ENCODE peak calls at places on chromosomes 11 and 22, in five cellular contexts. Q, S, W, L and D are unnamed samples.

GRCh38 chr11:6660712-6661111 is 5.1 kb upstream of the DCHS1 start:
- DNase-seq in L (no peak), W (no peak), Q (no peak), S (no peak), D (no peak)

GRCh38 chr11:128367573-128367972 is 219.8 kb downstream of the ETS1 start:
- DNase-seq in L (no peak), Q (no peak), S (no peak), W (no peak), D (no peak)

GRCh38 chr22:44550666-44551491 is 52.8 kb upstream of the RTL6 start:
- DNase-seq in S (no peak), L (no peak), Q (peak), W (peak), D (peak)

GRCh38 chr11:66238786-66239413 is 29.5 kb upstream of the RAB1B start:
- DNase-seq in S (no peak), W (no peak), L (no peak), Q (no peak), D (peak)

GRCh38 chr22:26565889-26566288 is 24.0 kb downstream of the TPST2 start:
- DNase-seq in L (no peak), Q (no peak), W (no peak), S (no peak), D (peak)

GRCh38 chr11:660681-661444 is 23.8 kb downstream of the DRD4 start:
- DNase-seq in W (no peak), S (no peak), Q (no peak), L (no peak), D (no peak)

GRCh38 chr11:66891849-66892660 is 35.2 kb downstream of the LRFN4 start:
- DNase-seq in L (peak), Q (peak), W (peak), S (peak), D (peak)

GRCh38 chr22:39309881-39310714 is 9.3 kb downstream of the RPL3 start:
- DNase-seq in W (no peak), L (no peak), Q (no peak), S (no peak), D (peak)

GRCh38 chr11:324131-324530 is 3.5 kb upstream of the IFITM3 start:
- DNase-seq in L (no peak), Q (no peak), S (no peak), W (no peak), D (no peak)

GRCh38 chr22:46129390-46130041 is 20.8 kb upstream of the PPARA start:
- DNase-seq in L (no peak), S (no peak), W (no peak), Q (no peak), D (peak)

GRCh38 chr11:110425751-110426545 is 3.8 kb upstream of the FDX1 start:
- DNase-seq in S (no peak), W (no peak), L (peak), Q (no peak), D (peak)

DNA sequence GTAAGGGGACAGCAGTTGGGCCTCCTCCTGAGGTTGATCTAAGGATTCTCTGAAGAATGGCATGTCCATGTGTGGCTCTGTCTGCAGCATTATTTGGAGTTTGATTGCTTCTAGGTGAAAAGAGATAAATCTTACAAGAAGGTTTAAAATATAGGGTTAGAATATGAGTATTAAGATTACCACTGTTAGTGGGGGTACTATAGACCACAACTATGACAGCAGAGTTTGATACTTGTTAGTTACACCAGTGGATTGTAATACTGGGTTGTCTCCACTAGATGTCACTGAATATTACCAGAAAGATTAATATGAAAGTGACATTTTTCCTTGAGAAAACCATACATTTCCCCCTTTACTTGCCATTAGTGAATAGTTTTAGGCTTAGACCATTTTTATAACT is 47.9 kb downstream of the ZNF280B start:
- DNase-seq in W (peak), L (peak), Q (peak), S (peak), D (peak)
- TF ChIP-seq CTCF in W (peak), L (no peak), Q (peak), S (peak), D (peak)

GRCh38 chr11:62922653-62923371 is 1.6 kb upstream of the CHRM1 start:
- DNase-seq in L (peak), Q (peak), S (no peak), W (no peak), D (peak)

GRCh38 chr11:62921201-62921572 is at the start of gene CHRM1:
- DNase-seq in L (no peak), W (no peak), Q (no peak), S (no peak), D (no peak)

GRCh38 chr11:62922189-62922589 is 1.0 kb upstream of the CHRM1 start:
- DNase-seq in L (no peak), Q (no peak), S (no peak), W (no peak), D (no peak)

GRCh38 chr11:62919898-62920640 is 1.1 kb downstream of the CHRM1 start:
- DNase-seq in Q (no peak), L (peak), W (no peak), S (no peak), D (no peak)

GRCh38 chr11:62921573-62922188 is 518 bp upstream of the CHRM1 start:
- DNase-seq in S (no peak), L (no peak), W (no peak), Q (no peak), D (no peak)
- H3K4me3 ChIP-seq in S (peak), L (no peak), W (no peak), Q (peak), D (no peak)

DNA sequence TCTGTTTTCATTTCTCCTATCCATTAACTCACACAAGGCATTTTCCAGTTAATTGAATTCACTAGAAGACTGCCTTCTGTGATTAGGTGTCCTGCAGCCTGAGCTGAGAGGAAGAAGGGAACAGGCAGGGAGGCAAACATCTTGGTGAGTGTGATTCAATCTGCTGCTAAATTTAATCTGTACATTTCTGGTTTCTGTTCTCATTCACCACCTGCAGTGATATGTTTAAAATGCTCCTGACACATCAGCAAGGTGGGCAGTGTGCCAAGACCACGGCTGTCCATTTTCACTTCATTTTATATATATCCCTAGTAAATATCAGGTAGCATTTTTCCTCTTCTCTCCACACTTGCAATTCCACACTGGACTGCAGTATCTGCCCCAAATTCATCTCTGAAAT is 416.5 kb downstream of the TMEM135 start:
- DNase-seq in W (no peak), S (no peak), L (no peak), Q (no peak), D (no peak)
- TF ChIP-seq MAX in W (no peak), S (no peak), L (no peak), Q (no peak), D (no peak)

GRCh38 chr11:44761546-44761961 is 34.8 kb downstream of the TSPAN18 start:
- DNase-seq in Q (no peak), S (no peak), L (no peak), W (no peak), D (no peak)

GRCh38 chr11:44759743-44760476 is 33.1 kb downstream of the TSPAN18 start:
- DNase-seq in L (no peak), Q (no peak), S (no peak), W (no peak), D (no peak)

GRCh38 chr11:44760477-44760872 is 33.7 kb downstream of the TSPAN18 start:
- DNase-seq in L (no peak), S (no peak), W (no peak), Q (no peak), D (no peak)

GRCh38 chr11:44758996-44759395 is 32.2 kb downstream of the TSPAN18 start:
- DNase-seq in L (no peak), Q (no peak), S (no peak), W (no peak), D (no peak)

GRCh38 chr11:44760917-44761545 is 34.3 kb downstream of the TSPAN18 start:
- DNase-seq in L (peak), S (peak), W (peak), Q (peak), D (no peak)
- TF ChIP-seq CTCF in L (no peak), S (no peak), W (peak), Q (no peak), D (no peak)

DNA sequence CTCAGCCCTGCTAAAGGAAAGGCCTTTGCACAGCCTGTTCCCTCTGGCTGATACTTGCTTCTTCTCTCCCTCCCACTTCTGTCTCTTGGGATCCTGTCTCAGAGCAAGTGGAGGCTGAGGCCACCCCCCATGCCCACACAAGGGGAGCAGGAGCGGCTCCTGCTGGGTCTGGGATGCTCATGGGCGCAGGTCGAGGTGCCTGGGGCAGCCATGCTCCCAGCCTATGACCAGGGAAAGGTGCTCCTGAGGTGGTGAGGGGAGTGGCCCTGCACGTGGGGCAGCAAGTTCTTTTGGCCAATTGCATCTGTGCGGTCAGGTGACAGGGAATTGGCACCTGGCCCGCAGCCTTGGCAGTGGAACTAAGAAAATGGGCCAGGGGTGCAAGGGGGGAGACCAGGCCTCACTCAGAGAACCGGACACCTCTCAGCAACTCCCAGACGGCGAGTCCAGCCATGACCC is 1.5 kb downstream of the MAPK11 start:
- DNase-seq in Q (no peak), S (no peak), W (no peak), L (no peak), D (peak)
- H3K4me3 ChIP-seq in Q (no peak), S (peak), W (no peak), L (no peak), D (no peak)

GRCh38 chr22:18987765-18988164 is 51.7 kb upstream of the PRODH start:
- DNase-seq in Q (no peak), L (peak), S (no peak), W (no peak), D (no peak)
- TF ChIP-seq MAX in Q (no peak), L (no peak), S (no peak), W (no peak), D (no peak)

DNA sequence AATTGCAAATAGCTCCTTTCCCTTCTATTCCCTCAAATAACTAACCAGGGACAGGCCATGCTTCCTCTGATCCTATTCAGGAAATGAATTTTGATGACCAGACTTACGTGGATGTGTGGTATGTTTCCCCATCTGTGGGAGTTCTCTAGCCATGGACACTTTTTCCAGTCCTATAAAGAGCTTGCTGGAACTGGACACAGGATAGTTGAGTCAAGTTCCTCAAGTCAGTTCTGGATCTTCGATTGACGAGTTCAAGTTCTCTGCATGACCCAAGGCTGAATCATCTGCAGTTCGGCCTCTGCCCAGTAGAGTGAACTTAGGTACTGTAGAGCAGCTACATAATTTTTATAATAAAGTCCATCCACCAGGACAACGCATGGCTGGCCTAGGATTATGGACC is 52.7 kb upstream of the CCND1 start:
- DNase-seq in Q (peak), L (no peak), W (peak), S (peak), D (no peak)
- TF ChIP-seq CTCF in Q (no peak), L (no peak), W (peak), S (peak), D (no peak)

GRCh38 chr11:71298761-71299181 is 46.4 kb upstream of the SHANK2 start:
- DNase-seq in W (no peak), Q (peak), S (no peak), L (no peak), D (no peak)
- H3K4me3 ChIP-seq in W (no peak), Q (no peak), S (peak), L (no peak), D (no peak)

GRCh38 chr11:126288237-126288636 is 5.3 kb downstream of the TIRAP start:
- DNase-seq in Q (no peak), W (no peak), S (no peak), L (no peak), D (no peak)

GRCh38 chr11:126281666-126282175 is 1.2 kb upstream of the TIRAP start:
- DNase-seq in S (no peak), W (no peak), L (no peak), Q (no peak), D (no peak)

GRCh38 chr11:126282742-126283591 is at the start of gene TIRAP:
- DNase-seq in S (no peak), L (peak), Q (peak), W (peak), D (peak)

GRCh38 chr11:126282361-126282741 is 542 bp upstream of the TIRAP start:
- DNase-seq in S (no peak), Q (no peak), W (no peak), L (no peak), D (no peak)

DNA sequence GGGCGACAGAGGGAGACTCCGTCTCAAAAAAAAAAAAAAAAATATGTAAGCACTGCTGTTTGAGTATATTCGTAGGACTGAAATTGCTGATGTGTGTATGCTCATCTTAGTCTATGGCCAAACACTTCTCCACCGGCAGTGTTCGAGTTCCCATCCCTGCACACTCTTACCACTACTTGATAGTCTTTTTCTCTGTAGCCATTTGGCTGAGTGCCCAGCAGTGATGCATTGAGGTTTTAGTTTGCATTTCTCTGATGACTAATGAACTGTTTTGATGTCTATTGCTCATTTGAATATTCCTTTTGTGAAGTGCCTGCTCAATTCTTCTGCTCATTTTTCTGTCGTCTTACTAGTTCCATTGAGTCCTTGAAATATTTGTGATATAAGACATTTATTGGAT is 1.9 kb downstream of the TIRAP start:
- DNase-seq in Q (peak), L (peak), W (peak), S (no peak), D (peak)
- TF ChIP-seq MAX in Q (no peak), L (no peak), W (no peak), S (no peak), D (no peak)